ENCODE peak calls at places on chromosomes 12 and 14, in four cellular contexts. K is H9, Z is IMR-90, S is H1. T is an unnamed sample.

GRCh38 chr12:27828196-27828595 is 48.2 kb upstream of the MANSC4 start:
- DNase-seq in S (no peak), Z (peak), K (no peak), T (no peak)

GRCh38 chr14:89428556-89429196 is 11.6 kb upstream of the FOXN3 start:
- DNase-seq in S (no peak), K (peak), Z (peak), T (peak)

GRCh38 chr12:12682284-12682683 is 13.7 kb downstream of the GPR19 start:
- DNase-seq in Z (no peak), K (no peak), S (no peak), T (no peak)

GRCh38 chr14:74308695-74309094 is 6.0 kb upstream of the ABCD4 start:
- DNase-seq in S (no peak), K (no peak), Z (no peak), T (no peak)

GRCh38 chr12:12736759-12737676 is 19.9 kb downstream of the CDKN1B start:
- DNase-seq in K (no peak), S (no peak), Z (peak), T (peak)

GRCh38 chr12:19012965-19013364 is 116.6 kb upstream of the PLEKHA5 start:
- DNase-seq in K (no peak), Z (no peak), S (no peak), T (no peak)

GRCh38 chr12:110906985-110907384 is 13.4 kb downstream of the MYL2 start:
- DNase-seq in Z (no peak), S (no peak), K (no peak), T (no peak)

GRCh38 chr12:106753526-106753925 is 21.0 kb upstream of the RIC8B start:
- DNase-seq in K (no peak), Z (no peak), S (no peak), T (no peak)

GRCh38 chr12:49170924-49171323 is 18.0 kb downstream of the TUBA1A start:
- DNase-seq in S (no peak), Z (no peak), K (no peak), T (no peak)

GRCh38 chr14:90603336-90603735 is 206.5 kb downstream of the CALM1 start:
- DNase-seq in Z (peak), K (no peak), S (no peak), T (no peak)

GRCh38 chr12:87428701-87429277 is 600.4 kb downstream of the C12orf50 start:
- DNase-seq in Z (peak), K (no peak), S (no peak), T (no peak)

GRCh38 chr14:100875126-100875525 is 28.4 kb downstream of the RTL1 start:
- DNase-seq in S (no peak), K (no peak), Z (no peak), T (no peak)

GRCh38 chr12:95859344-95859816 is 628 bp downstream of the SNRPF start:
- DNase-seq in S (no peak), K (no peak), Z (peak), T (peak)

GRCh38 chr12:75294338-75294737 is 35.8 kb downstream of the CAPS2 start:
- DNase-seq in Z (no peak), S (no peak), K (no peak), T (peak)

GRCh38 chr12:49783917-49784676 is 42.7 kb downstream of the TMBIM6 start:
- DNase-seq in Z (peak), S (no peak), K (no peak), T (no peak)

GRCh38 chr14:36579573-36580140 is 2.8 kb downstream of the NKX2-8 start:
- DNase-seq in K (peak), S (peak), Z (no peak), T (peak)

GRCh38 chr14:35932659-35933159 is 106.6 kb downstream of the BRMS1L start:
- DNase-seq in Z (no peak), S (no peak), K (no peak), T (no peak)

GRCh38 chr12:125132698-125133400 is 67.6 kb downstream of the AACS start:
- DNase-seq in K (no peak), Z (peak), S (no peak), T (no peak)

GRCh38 chr12:14387472-14387871 is 22.0 kb downstream of the ATF7IP start:
- DNase-seq in S (no peak), Z (no peak), K (no peak), T (no peak)

GRCh38 chr12:71541583-71541982 is 102.0 kb downstream of the LGR5 start:
- DNase-seq in K (no peak), Z (no peak), S (no peak), T (no peak)

DNA sequence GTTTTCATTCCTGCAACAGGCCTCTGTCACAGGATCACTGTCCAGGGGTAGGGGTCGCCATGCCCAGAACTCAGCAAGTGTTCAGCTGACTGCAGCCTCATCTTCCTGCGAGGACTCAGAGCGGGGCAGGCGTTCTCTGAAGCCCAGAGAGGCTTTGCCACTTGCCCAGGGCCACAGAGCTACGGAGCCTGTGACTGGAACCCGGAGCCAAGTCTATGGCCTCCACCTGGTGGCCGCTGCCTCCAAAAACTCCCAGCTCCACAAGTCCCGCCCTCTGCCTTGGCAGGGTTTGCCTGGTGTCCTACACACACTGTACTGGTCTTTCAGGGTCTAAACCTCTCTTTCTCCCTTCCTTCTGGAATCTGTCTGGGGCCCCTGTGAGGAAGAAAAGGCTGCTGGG is 8.7 kb upstream of the PPP1R13B start:
- DNase-seq in S (peak), K (peak), Z (no peak), T (peak)
- H3K9ac ChIP-seq in S (no peak), K (no peak), Z (no peak), T (peak)

GRCh38 chr12:2752676-2753371 is 41.9 kb upstream of the FKBP4 start:
- DNase-seq in Z (peak), K (peak), S (peak), T (peak)
- H3K18ac ChIP-seq in Z (no peak), K (no peak), S (no peak), T (no peak)

DNA sequence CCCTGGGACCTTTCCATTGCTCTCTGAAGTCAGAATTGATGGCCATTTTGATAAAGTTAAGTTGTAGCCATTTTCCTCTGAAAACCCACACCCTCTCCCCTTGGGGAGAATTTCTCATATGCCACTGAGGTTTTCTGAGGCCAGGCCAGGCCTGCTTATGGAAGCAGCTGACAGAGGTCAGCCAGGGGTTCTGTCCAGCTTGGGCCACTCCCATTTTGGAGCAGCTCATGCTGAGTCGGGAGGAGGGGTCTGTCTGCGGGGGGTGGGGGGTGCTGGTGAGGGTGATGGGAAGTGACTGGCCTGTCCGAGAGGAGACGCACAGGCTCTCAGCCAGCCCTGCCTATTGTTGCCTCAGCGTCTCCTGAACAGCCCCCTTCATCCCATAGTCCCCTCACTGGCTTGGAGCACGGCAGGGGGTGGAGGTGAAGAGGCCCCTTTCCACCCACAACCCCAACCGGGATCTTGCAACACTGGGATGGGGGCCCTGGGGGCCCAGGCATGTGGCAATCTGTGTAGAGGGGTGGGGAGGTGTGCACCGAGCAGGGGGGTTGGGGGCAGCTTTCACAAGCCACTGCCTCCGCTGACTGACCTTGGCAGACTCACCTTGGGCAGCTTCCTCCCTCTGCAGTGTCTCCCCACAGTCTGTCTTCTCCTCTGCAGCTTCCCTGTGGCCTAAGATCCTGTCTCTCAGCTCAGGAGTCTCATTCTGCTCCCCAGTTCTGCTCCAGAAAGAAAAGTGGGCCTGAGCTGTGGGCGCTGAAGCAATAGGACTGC is 5.5 kb downstream of the CEBPE start:
- DNase-seq in Z (peak), S (no peak), K (no peak), T (no peak)
- H3K56ac ChIP-seq in Z (no peak), S (no peak), K (no peak), T (peak)

DNA sequence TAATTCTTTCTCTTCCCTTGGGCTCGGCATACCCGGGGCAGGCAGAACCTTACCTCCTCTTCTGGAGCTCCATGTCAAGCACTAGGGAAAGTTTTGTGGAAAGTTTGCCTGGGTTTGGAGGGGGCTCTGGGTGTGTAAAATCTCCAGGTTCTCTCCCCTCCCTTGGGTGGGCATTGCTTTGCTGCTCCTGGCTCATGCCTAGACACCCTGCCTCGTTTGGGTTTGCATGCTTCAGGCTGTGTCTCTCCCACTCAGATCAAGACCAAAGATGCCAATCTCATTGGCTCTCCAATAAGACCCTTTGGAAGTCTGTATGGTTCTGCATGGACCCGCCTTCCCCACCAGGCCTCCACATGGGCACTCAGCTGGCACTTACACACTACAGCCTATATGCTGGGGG is 6.2 kb upstream of the KRT2 start:
- DNase-seq in K (peak), Z (no peak), S (no peak), T (no peak)
- H3K9ac ChIP-seq in K (no peak), Z (no peak), S (no peak), T (no peak)

GRCh38 chr12:70243510-70244331 is 488 bp downstream of the CNOT2 start:
- DNase-seq in S (peak), Z (peak), K (peak), T (peak)
- H3K18ac ChIP-seq in S (peak), Z (peak), K (peak), T (peak)

GRCh38 chr12:11347810-11348209 is 37.6 kb upstream of the PRB4 start:
- DNase-seq in Z (no peak), K (no peak), S (no peak), T (peak)
- H3K56ac ChIP-seq in Z (no peak), K (no peak), S (no peak), T (no peak)

GRCh38 chr14:99273025-99273723 is 1.2 kb upstream of the BCL11B start:
- DNase-seq in Z (no peak), K (peak), S (peak), T (peak)

GRCh38 chr14:99270491-99271287 is 1.3 kb downstream of the BCL11B start:
- DNase-seq in S (peak), Z (no peak), K (peak), T (peak)

GRCh38 chr14:99271288-99271941 is 582 bp downstream of the BCL11B start:
- DNase-seq in Z (no peak), K (no peak), S (no peak), T (no peak)

GRCh38 chr14:99272669-99273024 is 650 bp upstream of the BCL11B start:
- DNase-seq in Z (no peak), K (no peak), S (no peak), T (no peak)

DNA sequence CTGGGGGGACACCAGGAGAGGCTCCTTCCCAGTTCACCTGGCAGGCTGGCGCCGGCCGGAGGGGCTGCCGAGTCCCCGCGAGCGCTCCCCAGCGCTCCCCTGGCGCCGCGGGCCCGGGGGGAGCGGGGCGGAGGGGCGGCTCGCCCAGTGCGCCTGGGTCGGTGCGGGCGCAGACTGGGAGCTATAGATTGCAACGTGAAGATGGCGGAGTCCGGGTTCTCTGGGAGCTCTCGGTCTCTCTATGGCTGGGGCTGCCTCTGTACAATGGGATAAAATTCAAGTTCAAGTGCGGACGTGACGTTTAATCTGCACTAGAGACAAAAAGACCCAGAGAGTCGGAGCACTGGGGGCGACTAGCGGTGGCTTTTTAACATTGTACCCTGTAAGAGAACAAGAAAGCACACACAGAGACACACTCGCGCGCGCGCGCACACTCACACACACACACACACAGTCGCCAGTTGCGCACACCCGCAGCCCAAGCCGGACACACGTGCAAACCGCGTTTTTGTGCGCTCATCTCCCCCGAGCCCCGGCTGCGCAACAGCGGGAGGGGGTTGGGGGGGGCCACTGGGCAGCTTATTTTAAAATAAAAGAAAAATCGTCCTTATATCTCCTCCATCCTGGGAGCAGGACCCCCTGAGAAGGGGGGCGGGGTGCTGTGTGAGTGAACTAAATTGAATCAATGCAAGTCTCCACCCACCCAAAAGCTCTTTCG is at the start of gene BCL11B:
- DNase-seq in Z (peak), S (peak), K (peak), T (peak)
- H3K9ac ChIP-seq in Z (no peak), S (peak), K (no peak), T (peak)

GRCh38 chr12:54591001-54591591 is 2.6 kb upstream of the PPP1R1A start:
- DNase-seq in K (no peak), Z (peak), S (no peak), T (no peak)
- H3K18ac ChIP-seq in K (no peak), Z (no peak), S (no peak), T (no peak)